ENCODE peak calls at places on chromosomes 11 and 22, in five cellular contexts. W is cardiac muscle cell, M is keratinocyte, U is esophagus squamous epithelium, Q is dorsolateral prefrontal cortex. C is an unnamed sample.

GRCh38 chr22:39994566-39995345 is at the start of gene FAM83F:
- DNase-seq in W (peak), M (no peak), U (no peak), Q (no peak), C (no peak)

GRCh38 chr11:114921697-114922096 is 243.4 kb downstream of the NXPE2 start:
- DNase-seq in W (no peak), M (no peak), U (no peak), Q (no peak), C (no peak)

GRCh38 chr11:1832181-1832988 is 2.4 kb upstream of the SYT8 start:
- DNase-seq in W (peak), M (no peak), U (no peak), Q (peak), C (peak)

GRCh38 chr11:14258177-14258935 is 100.6 kb downstream of the RRAS2 start:
- DNase-seq in W (peak), M (no peak), U (no peak), Q (no peak), C (no peak)

GRCh38 chr11:65183201-65183891 is 1.6 kb downstream of the CAPN1 start:
- DNase-seq in W (no peak), M (peak), U (no peak), Q (no peak), C (no peak)

GRCh38 chr11:69658606-69659450 is 16.3 kb downstream of the LTO1 start:
- DNase-seq in W (no peak), M (no peak), U (no peak), Q (no peak), C (no peak)

GRCh38 chr11:134845474-134846435 is 433.7 kb upstream of the B3GAT1 start:
- DNase-seq in W (no peak), M (no peak), U (no peak), Q (no peak), C (no peak)

GRCh38 chr11:3163241-3163981 is 1.7 kb downstream of the OSBPL5 start:
- DNase-seq in W (no peak), M (no peak), U (no peak), Q (no peak), C (no peak)

GRCh38 chr11:62678433-62678769 is 472 bp downstream of the UBXN1 start:
- DNase-seq in W (no peak), M (no peak), U (no peak), Q (no peak), C (no peak)

GRCh38 chr11:66160709-66161108 is 90.6 kb downstream of the PACS1 start:
- DNase-seq in W (no peak), M (no peak), U (no peak), Q (no peak), C (no peak)

GRCh38 chr22:20783844-20784723 is 10.2 kb downstream of the SERPIND1 start:
- DNase-seq in W (peak), M (peak), U (no peak), Q (no peak), C (peak)

GRCh38 chr11:66866007-66866406 is 9.1 kb downstream of the LRFN4 start:
- DNase-seq in W (no peak), M (no peak), U (no peak), Q (no peak), C (no peak)

GRCh38 chr11:70031631-70032469 is 46.3 kb upstream of the ANO1 start:
- DNase-seq in W (no peak), M (no peak), U (no peak), Q (no peak), C (no peak)

GRCh38 chr11:90235536-90235935 is 12.7 kb upstream of the CHORDC1 start:
- DNase-seq in W (peak), M (no peak), U (no peak), Q (no peak), C (no peak)

GRCh38 chr22:43541022-43541421 is 129.2 kb downstream of the MPPED1 start:
- DNase-seq in W (no peak), M (no peak), U (no peak), Q (no peak), C (no peak)

GRCh38 chr22:41305646-41306045 is 4.3 kb downstream of the ZC3H7B start:
- DNase-seq in W (peak), M (no peak), U (no peak), Q (no peak), C (no peak)

GRCh38 chr22:29737251-29738117 is 17.7 kb downstream of the CABP7 start:
- DNase-seq in W (no peak), M (no peak), U (no peak), Q (peak), C (no peak)

GRCh38 chr11:61996933-61997332 is 29.5 kb upstream of the FTH1 start:
- DNase-seq in W (no peak), M (no peak), U (no peak), Q (peak), C (no peak)

GRCh38 chr22:43237280-43237679 is 50.3 kb upstream of the TTLL12 start:
- DNase-seq in W (no peak), M (no peak), U (no peak), Q (no peak), C (no peak)

GRCh38 chr11:6992457-6993431 is 27.4 kb downstream of the ZNF214 start:
- DNase-seq in W (peak), M (no peak), U (no peak), Q (no peak), C (no peak)
- H3K27ac ChIP-seq in W (no peak), M (no peak), U (no peak), Q (no peak), C (no peak)

DNA sequence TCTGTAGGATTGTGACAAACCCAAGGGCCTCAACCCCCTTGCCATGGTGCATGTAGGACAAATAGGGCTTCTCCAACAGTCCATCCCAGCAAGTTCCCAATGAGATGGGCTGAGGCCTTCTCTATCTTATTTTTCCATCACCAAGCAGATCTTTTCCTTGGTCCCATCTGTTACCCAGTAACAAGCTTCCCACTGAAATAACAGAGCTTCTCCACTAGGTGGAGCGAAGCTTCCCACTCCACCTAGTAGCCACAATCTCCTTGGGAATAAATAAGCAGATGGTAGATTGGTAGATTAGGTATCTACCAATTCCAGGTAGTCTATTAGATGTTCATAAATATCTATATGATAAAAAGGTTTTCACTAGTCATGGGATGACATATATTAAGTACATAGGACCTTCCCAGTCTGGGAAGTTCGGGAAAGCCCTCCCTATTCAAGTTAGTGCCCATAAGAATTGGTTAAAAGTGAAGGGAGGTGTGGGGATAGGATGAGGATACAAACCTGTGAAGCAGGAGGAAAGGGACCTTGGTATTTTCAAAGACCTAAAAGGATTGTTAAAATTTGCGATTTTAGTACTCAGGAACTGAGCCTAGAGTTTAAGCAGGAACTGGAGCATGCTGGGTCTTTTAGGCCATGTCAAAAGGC is 5.9 kb upstream of the OR52L1 start:
- DNase-seq in W (peak), M (peak), U (no peak), Q (no peak), C (no peak)
- TF ChIP-seq CTCF in W (peak), M (peak), U (peak), Q (peak), C (peak)

GRCh38 chr11:116786966-116787365 is 857 bp downstream of the ZPR1 start:
- DNase-seq in W (no peak), M (no peak), U (no peak), Q (no peak), C (no peak)

GRCh38 chr11:116790167-116791001 is 1.3 kb downstream of the APOA5 start:
- DNase-seq in W (no peak), M (no peak), U (no peak), Q (no peak), C (no peak)

GRCh38 chr11:116787436-116787785 is 412 bp downstream of the ZPR1 start:
- DNase-seq in W (no peak), M (no peak), U (no peak), Q (no peak), C (no peak)

GRCh38 chr11:116787786-116788486 is at the start of gene ZPR1:
- DNase-seq in W (peak), M (no peak), U (peak), Q (peak), C (peak)

DNA sequence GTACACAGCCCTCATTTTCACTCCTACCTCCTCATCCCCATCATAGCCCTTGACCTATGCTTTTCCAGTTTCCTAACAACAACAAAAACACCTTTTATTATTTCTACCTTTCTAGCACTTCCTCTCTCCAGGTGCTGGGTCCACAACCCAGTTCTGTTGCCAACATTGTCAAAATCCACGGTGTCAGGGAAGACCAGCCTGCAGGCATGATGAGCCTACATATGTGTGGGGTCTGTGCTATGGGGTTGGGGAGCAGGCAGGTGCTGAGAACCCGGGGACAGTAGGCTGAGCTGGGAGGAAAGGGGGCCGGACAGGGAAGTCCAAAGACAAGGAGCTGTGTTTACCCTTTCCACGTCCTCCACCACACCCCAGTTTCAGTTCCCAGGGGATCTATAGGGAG is 711 bp upstream of the ZPR1 start:
- DNase-seq in W (no peak), M (no peak), U (no peak), Q (no peak), C (no peak)
- H3K27ac ChIP-seq in W (no peak), M (peak), U (peak), Q (peak), C (no peak)

DNA sequence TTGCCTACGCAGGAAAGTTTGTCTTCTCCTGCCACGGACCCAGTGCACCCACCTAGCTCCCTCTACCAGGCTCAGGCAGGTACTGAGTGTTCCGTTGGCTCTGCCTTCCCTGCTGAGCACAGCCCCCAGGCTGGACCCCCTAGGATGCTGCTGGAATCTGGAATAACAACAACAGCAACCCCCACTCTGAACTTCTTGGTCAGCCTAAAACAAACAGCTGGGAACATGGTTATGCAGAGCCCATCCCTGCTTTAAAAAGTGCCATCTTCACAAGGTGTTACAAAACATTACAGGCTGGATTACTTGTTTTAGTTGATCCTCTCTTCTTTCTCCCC is 1.8 kb downstream of the OPCML start:
- DNase-seq in W (no peak), M (no peak), U (no peak), Q (no peak), C (no peak)
- TF ChIP-seq CTCF in W (no peak), M (peak), U (no peak), Q (no peak), C (peak)

DNA sequence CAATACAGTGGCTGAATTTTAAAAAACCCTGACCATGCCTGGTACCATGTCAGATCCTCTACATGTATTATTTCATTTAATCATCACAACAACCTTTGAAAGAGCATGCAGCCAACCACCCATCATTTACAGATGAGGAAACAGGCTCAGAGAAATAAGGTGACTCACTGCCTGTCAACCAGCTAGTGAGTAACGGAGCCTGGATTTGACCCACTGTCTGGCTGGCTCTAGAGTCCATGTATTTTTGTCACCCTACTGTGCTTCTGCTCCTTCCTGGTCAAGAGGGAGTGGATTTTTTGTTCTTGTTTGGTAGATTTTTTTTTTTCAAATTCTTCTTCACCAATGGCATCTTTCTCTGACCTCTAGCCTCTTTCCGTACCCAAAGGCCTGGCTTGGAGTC is 77.4 kb downstream of the CWC15 start:
- DNase-seq in W (peak), M (no peak), U (no peak), Q (no peak), C (no peak)
- H3K27ac ChIP-seq in W (no peak), M (no peak), U (no peak), Q (no peak), C (no peak)

GRCh38 chr22:46864314-46865051 is 102.0 kb downstream of the TBC1D22A start:
- DNase-seq in W (no peak), M (no peak), U (no peak), Q (no peak), C (no peak)
- TF ChIP-seq CTCF in W (no peak), M (no peak), U (no peak), Q (no peak), C (no peak)

GRCh38 chr11:38640854-38641253 is 2042.8 kb upstream of the RAG2 start:
- DNase-seq in W (no peak), M (no peak), U (no peak), Q (no peak), C (no peak)
- H3K27ac ChIP-seq in W (no peak), M (no peak), U (no peak), Q (no peak), C (no peak)

GRCh38 chr11:43947815-43948214 is 5.4 kb downstream of the C11orf96 start:
- DNase-seq in W (no peak), M (no peak), U (no peak), Q (no peak), C (no peak)

GRCh38 chr11:43951231-43951630 is 8.8 kb downstream of the C11orf96 start:
- DNase-seq in W (no peak), M (no peak), U (no peak), Q (no peak), C (no peak)

GRCh38 chr11:43950323-43950855 is 8.0 kb downstream of the C11orf96 start:
- DNase-seq in W (no peak), M (no peak), U (no peak), Q (no peak), C (no peak)

GRCh38 chr11:43947003-43947500 is 4.6 kb downstream of the C11orf96 start:
- DNase-seq in W (peak), M (no peak), U (no peak), Q (no peak), C (peak)

GRCh38 chr11:43948341-43949185 is 6.1 kb downstream of the C11orf96 start:
- DNase-seq in W (no peak), M (no peak), U (no peak), Q (no peak), C (no peak)
- TF ChIP-seq CTCF in W (no peak), M (no peak), U (no peak), Q (no peak), C (no peak)

GRCh38 chr11:75166791-75167190 is 15.9 kb downstream of the SLCO2B1 start:
- DNase-seq in W (no peak), M (no peak), U (no peak), Q (no peak), C (no peak)

GRCh38 chr11:75165721-75166120 is 14.8 kb downstream of the SLCO2B1 start:
- DNase-seq in W (no peak), M (no peak), U (no peak), Q (no peak), C (no peak)

GRCh38 chr11:75169101-75169885 is 18.4 kb downstream of the SLCO2B1 start:
- DNase-seq in W (no peak), M (no peak), U (no peak), Q (no peak), C (no peak)

GRCh38 chr11:75170463-75171201 is 19.7 kb downstream of the SLCO2B1 start:
- DNase-seq in W (no peak), M (no peak), U (no peak), Q (no peak), C (no peak)

DNA sequence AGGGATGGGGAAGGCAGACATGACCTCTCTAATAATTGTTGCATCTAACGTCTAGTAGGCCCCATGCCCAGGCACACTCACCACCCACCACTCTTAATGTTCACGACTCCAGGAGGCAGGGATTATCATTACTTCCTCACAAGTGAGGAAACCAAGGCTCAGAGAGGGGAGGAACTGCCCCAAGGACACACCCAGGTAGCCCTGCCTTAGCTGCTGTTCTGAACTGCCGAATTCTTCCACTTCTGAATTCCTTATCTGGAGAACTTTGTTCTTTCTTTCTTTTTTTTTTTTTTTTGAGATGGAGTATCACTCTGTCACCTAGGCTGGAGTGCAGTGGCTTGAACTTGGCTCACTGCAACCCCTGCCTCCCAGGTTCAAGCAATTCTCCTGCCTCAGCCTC is 16.7 kb downstream of the SLCO2B1 start:
- DNase-seq in W (no peak), M (no peak), U (no peak), Q (no peak), C (no peak)
- H3K27ac ChIP-seq in W (no peak), M (no peak), U (no peak), Q (no peak), C (no peak)

DNA sequence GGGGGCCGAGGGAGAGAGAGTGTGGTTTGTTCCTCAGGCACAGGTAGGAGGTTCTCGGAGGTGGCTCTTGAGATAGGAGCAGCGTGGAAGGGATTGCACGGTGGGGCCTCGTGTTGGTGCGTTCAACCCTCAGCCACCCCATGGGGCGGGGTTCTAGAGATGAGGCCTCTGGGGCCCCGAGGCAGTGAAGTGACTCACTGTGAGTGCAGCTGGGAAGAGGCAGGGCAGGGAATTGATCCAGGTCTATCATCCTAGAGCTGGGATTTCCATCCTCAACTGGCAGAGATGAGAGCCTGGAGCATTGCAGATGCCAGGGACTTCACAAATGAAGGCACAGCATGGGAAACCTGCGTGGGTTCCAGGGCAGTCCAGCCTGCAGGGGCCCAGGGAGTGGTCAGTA is 5.2 kb upstream of the SMARCB1 start:
- DNase-seq in W (no peak), M (peak), U (no peak), Q (no peak), C (no peak)
- TF ChIP-seq CTCF in W (no peak), M (no peak), U (no peak), Q (no peak), C (no peak)

C was measured in WERI-Rb-1.